ENCODE peak calls at places on chromosomes 11 and 22, in ten cellular contexts. K is fibroblast of lung, W is RWPE1, H is SHP77, B is AG04449, P is cerebellar cortex, D is Right ventricle myocardium superior, I is frontal cortex, Q is epithelial cell of esophagus, G is mucosa of descending colon. R is an unnamed sample.

GRCh38 chr11:13126430-13126829 is 117.3 kb downstream of the RASSF10 start:
- DNase-seq in K (peak), W (peak), H (no peak), B (no peak), P (no peak), D (no peak), I (no peak), Q (peak), G (no peak), R (no peak)

GRCh38 chr11:79069504-79069903 is 371.3 kb downstream of the TENM4 start:
- DNase-seq in K (no peak), W (no peak), H (no peak), B (no peak), P (no peak), D (no peak), I (no peak), Q (no peak), G (no peak), R (no peak)

GRCh38 chr11:14974021-14974698 is 2.0 kb upstream of the CALCA start:
- DNase-seq in K (no peak), W (no peak), H (no peak), B (no peak), P (peak), D (no peak), I (no peak), Q (no peak), G (peak), R (no peak)

GRCh38 chr11:8111636-8112035 is 30.6 kb downstream of the TUB start:
- DNase-seq in K (no peak), W (no peak), H (no peak), B (no peak), P (peak), D (no peak), I (no peak), Q (no peak), G (no peak), R (peak)

GRCh38 chr11:75189911-75190310 is 39.0 kb downstream of the SLCO2B1 start:
- DNase-seq in K (no peak), W (no peak), H (no peak), B (no peak), P (no peak), D (no peak), I (no peak), Q (no peak), G (no peak), R (peak)

GRCh38 chr22:27461470-27461869 is 340.1 kb downstream of the MN1 start:
- DNase-seq in K (peak), W (peak), H (no peak), B (peak), P (no peak), D (no peak), I (no peak), Q (peak), G (no peak), R (no peak)

GRCh38 chr11:11640996-11641395 is 19.2 kb upstream of the GALNT18 start:
- DNase-seq in K (no peak), W (no peak), H (no peak), B (no peak), P (peak), D (no peak), I (no peak), Q (no peak), G (no peak), R (peak)

GRCh38 chr11:44301856-44302231 is 8.1 kb downstream of the ALX4 start:
- DNase-seq in K (no peak), W (peak), H (no peak), B (no peak), P (no peak), D (no peak), I (no peak), Q (no peak), G (no peak), R (no peak)

GRCh38 chr22:19723990-19724827 is 870 bp downstream of the GP1BB start:
- DNase-seq in K (no peak), W (no peak), H (peak), B (no peak), P (no peak), D (no peak), I (no peak), Q (peak), G (no peak), R (no peak)

R was measured in Ammon's horn.